ENCODE peak calls at places on chromosomes 11 and 22, in ten cellular contexts. R, J, A, P, Z, T, F, O, U and M are unnamed samples.

GRCh38 chr11:48099916-48100446 is 116.6 kb upstream of the OR4B1 start:
- DNase-seq in R (no peak), J (no peak), A (no peak), P (no peak), Z (no peak), T (no peak), F (no peak), O (no peak), U (no peak), M (no peak)

GRCh38 chr11:8566613-8567210 is 27.3 kb downstream of the STK33 start:
- DNase-seq in R (no peak), J (no peak), A (peak; percentile 57), P (peak; percentile 50), Z (no peak), T (no peak), F (peak; percentile 23), O (peak; percentile 12), U (peak; percentile 48), M (no peak)

GRCh38 chr11:7579226-7579825 is 65.5 kb downstream of the PPFIBP2 start:
- DNase-seq in R (no peak), J (no peak), A (peak; percentile 74), P (no peak), Z (no peak), T (no peak), F (no peak), O (no peak), U (peak; percentile 57), M (no peak)

GRCh38 chr22:44181033-44181911 is 547 bp downstream of the PARVG start:
- DNase-seq in R (peak; percentile 64), J (peak; percentile 30), A (no peak), P (no peak), Z (peak; percentile 52), T (peak; percentile 47), F (no peak), O (peak; percentile 53), U (no peak), M (no peak)

GRCh38 chr11:45383229-45383628 is 97.1 kb upstream of the SYT13 start:
- DNase-seq in R (no peak), J (no peak), A (peak; percentile 65), P (no peak), Z (no peak), T (no peak), F (no peak), O (no peak), U (no peak), M (no peak)

GRCh38 chr11:84227970-84228369 is 941.8 kb upstream of the CCDC90B start:
- DNase-seq in R (no peak), J (no peak), A (no peak), P (no peak), Z (no peak), T (no peak), F (no peak), O (no peak), U (no peak), M (no peak)

GRCh38 chr11:64313491-64314145 is 3.7 kb downstream of the TRMT112 start:
- DNase-seq in R (no peak), J (peak; percentile 70), A (no peak), P (no peak), Z (no peak), T (peak; percentile 69), F (no peak), O (peak; percentile 47), U (no peak), M (no peak)

GRCh38 chr11:131064373-131064991 is 148.2 kb upstream of the SNX19 start:
- DNase-seq in R (no peak), J (peak; percentile 49), A (peak; percentile 60), P (peak; percentile 23), Z (no peak), T (peak; percentile 25), F (peak; percentile 13), O (peak; percentile 25), U (peak; percentile 70), M (peak; percentile 91)

GRCh38 chr11:80727315-80727714 is 1286.5 kb upstream of the TENM4 start:
- DNase-seq in R (no peak), J (no peak), A (peak; percentile 28), P (no peak), Z (no peak), T (no peak), F (no peak), O (no peak), U (no peak), M (peak; percentile 27)

GRCh38 chr11:74024630-74025029 is 15.7 kb upstream of the UCP3 start:
- DNase-seq in R (no peak), J (peak; percentile 85), A (peak; percentile 89), P (peak; percentile 53), Z (no peak), T (peak; percentile 64), F (no peak), O (peak; percentile 33), U (peak; percentile 92), M (no peak)

GRCh38 chr11:47186937-47187681 is 875 bp upstream of the PACSIN3 start:
- DNase-seq in R (no peak), J (peak; percentile 67), A (peak; percentile 74), P (peak; percentile 49), Z (no peak), T (peak; percentile 78), F (no peak), O (peak; percentile 51), U (peak; percentile 54), M (peak; percentile 48)

GRCh38 chr22:24685804-24686203 is 82.8 kb downstream of the GGT1 start:
- DNase-seq in R (no peak), J (no peak), A (no peak), P (no peak), Z (peak; percentile 46), T (peak; percentile 36), F (no peak), O (no peak), U (no peak), M (no peak)

DNA sequence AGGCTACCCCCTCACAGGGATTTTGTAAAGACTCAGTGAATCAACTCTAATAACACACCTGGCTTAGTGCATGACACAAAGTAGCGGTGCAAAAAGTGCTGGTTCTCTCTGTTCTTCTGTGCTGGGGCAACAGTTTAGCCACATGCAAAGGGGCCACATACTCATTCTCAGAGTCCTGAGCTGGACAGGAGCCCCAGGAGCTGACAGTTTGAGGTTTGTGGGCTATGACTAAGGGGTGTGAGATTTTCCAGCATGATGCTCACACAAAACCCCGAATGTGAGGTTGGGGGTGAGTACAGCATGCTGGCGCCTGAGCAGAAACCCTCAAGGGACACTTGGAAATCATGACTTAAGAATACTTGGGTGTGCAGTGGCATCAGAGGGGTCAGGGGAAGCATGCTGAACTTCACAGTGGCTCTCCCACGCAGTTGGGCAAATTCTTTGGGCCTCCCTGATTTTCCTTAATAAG is 31.1 kb downstream of the TMPRSS5 start:
- DNase-seq in R (no peak), J (no peak), A (peak; percentile 76), P (no peak), Z (no peak), T (no peak), F (no peak), O (no peak), U (peak; percentile 88), M (no peak)
- H3K27ac ChIP-seq in R (no peak overlapping the region), J (no peak overlapping the region), A (peak overlapping the region; percentile 19), P (no peak overlapping the region), Z (no peak overlapping the region), T (no peak overlapping the region), F (no peak overlapping the region), O (no peak overlapping the region), U (no peak overlapping the region), M (no peak overlapping the region)

GRCh38 chr11:854601-855342 is 12.1 kb downstream of the TSPAN4 start:
- DNase-seq in R (no peak), J (no peak), A (no peak), P (no peak), Z (no peak), T (no peak), F (no peak), O (no peak), U (no peak), M (no peak)
- H3K4me1 ChIP-seq in R (no peaks in the 10 kb centered on the region), J (no peaks in the 10 kb centered on the region), A (peaks cover 67% of the 10 kb centered on the region), P (no peaks in the 10 kb centered on the region), Z (peaks cover 4% of the 10 kb centered on the region), T (peaks cover 82% of the 10 kb centered on the region), F (peaks cover 12% of the 10 kb centered on the region), O (peaks cover 16% of the 10 kb centered on the region), U (peaks cover 15% of the 10 kb centered on the region), M (peaks cover 8% of the 10 kb centered on the region)

GRCh38 chr22:49509016-49509415 is 318.7 kb downstream of the BRD1 start:
- DNase-seq in R (no peak), J (no peak), A (no peak), P (no peak), Z (no peak), T (no peak), F (no peak), O (no peak), U (no peak), M (no peak)

GRCh38 chr22:49512471-49512870 is 315.2 kb downstream of the BRD1 start:
- DNase-seq in R (no peak), J (no peak), A (no peak), P (no peak), Z (no peak), T (no peak), F (no peak), O (no peak), U (no peak), M (no peak)

GRCh38 chr22:49513358-49513851 is 314.3 kb downstream of the BRD1 start:
- DNase-seq in R (no peak), J (no peak), A (no peak), P (no peak), Z (no peak), T (no peak), F (no peak), O (no peak), U (no peak), M (no peak)

GRCh38 chr22:49508561-49508960 is 319.1 kb downstream of the BRD1 start:
- DNase-seq in R (no peak), J (no peak), A (no peak), P (no peak), Z (no peak), T (no peak), F (no peak), O (no peak), U (no peak), M (no peak)

DNA sequence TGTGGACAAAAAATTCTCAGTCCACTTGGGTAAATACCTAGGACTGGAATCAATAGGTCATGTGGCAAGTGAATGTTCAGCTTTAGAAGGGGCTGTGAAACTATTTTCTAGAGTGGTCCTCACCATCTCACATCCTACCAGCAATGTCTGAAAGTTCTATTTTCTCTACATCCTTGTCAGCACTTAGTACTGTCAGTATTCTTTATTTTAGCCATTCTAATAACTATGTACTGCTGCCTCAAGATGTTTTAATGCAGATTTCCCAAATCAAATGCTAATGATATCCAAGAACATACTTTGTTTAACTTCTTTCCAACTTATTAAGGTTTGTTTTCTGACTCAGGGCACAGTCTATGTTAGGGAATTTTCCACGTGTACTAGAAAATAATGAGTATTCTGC is 317.0 kb downstream of the BRD1 start:
- DNase-seq in R (no peak), J (no peak), A (no peak), P (no peak), Z (no peak), T (no peak), F (no peak), O (no peak), U (no peak), M (no peak)
- H3K4me3 ChIP-seq in R (no peak overlapping the region), J (no peak overlapping the region), A (no peak overlapping the region), P (no peak overlapping the region), Z (no peak overlapping the region), T (no peak overlapping the region), F (no peak overlapping the region), O (no peak overlapping the region), U (no peak overlapping the region), M (no peak overlapping the region)

DNA sequence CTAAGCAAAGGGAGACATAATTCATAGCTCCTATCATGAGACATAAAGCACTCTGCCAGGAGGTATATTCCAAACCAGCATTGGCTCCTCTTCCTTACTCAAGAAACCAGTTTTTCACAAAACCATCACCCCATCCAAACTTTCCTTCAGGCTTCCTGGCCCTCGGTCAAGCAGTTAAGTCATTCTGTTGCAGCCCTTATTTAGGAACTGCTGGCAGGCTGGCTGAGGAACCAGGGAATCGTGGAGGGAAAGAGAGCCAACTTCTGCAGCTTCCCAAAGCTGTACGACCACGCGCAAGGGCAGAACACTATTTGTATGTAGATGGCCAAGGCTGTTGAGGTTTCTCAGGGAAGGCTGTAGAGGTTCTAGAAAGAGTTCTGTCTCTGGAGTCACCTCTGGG is 669 bp downstream of the IFT46 start:
- DNase-seq in R (no peak), J (no peak), A (no peak), P (no peak), Z (no peak), T (peak; percentile 26), F (no peak), O (no peak), U (no peak), M (no peak)
- H3K27ac ChIP-seq in R (no peak overlapping the region), J (no peak overlapping the region), A (no peak overlapping the region), P (no peak overlapping the region), Z (peak overlapping the region; percentile 64), T (peak overlapping the region; percentile 70), F (no peak overlapping the region), O (peak overlapping the region; percentile 86), U (no peak overlapping the region), M (no peak overlapping the region)